ENCODE peak calls at places on chromosomes 11 and 22, in five cellular contexts. W, C, S, U and Q are unnamed samples.

GRCh38 chr11:31915867-31916266 is 104.7 kb upstream of the PAX6 start:
- DNase-seq in W (no peak), C (no peak), S (no peak), U (no peak), Q (no peak)

GRCh38 chr22:27372969-27373670 is 428.4 kb downstream of the MN1 start:
- DNase-seq in W (no peak), C (no peak), S (peak), U (no peak), Q (no peak)

GRCh38 chr22:27344546-27344945 is 457.0 kb downstream of the MN1 start:
- DNase-seq in W (no peak), C (no peak), S (no peak), U (no peak), Q (no peak)

GRCh38 chr11:12893787-12894672 is 115.1 kb upstream of the RASSF10 start:
- DNase-seq in W (no peak), C (peak), S (peak), U (peak), Q (peak)

GRCh38 chr11:73193251-73194033 is 24.6 kb upstream of the P2RY2 start:
- DNase-seq in W (no peak), C (no peak), S (no peak), U (no peak), Q (no peak)

GRCh38 chr22:49015993-49016908 is 811.4 kb downstream of the BRD1 start:
- DNase-seq in W (no peak), C (no peak), S (no peak), U (no peak), Q (no peak)

GRCh38 chr11:34050536-34050935 is 995 bp upstream of the CAPRIN1 start:
- DNase-seq in W (no peak), C (no peak), S (peak), U (peak), Q (no peak)

GRCh38 chr11:122108192-122108799 is 7.7 kb downstream of the BLID start:
- DNase-seq in W (no peak), C (peak), S (peak), U (peak), Q (no peak)

GRCh38 chr11:63277345-63277943 is 34.0 kb upstream of the SLC22A25 start:
- DNase-seq in W (no peak), C (no peak), S (no peak), U (no peak), Q (no peak)

GRCh38 chr11:96607890-96608558 is 218.2 kb downstream of the JRKL start:
- DNase-seq in W (no peak), C (no peak), S (no peak), U (no peak), Q (peak)

GRCh38 chr11:75561426-75562047 is 516 bp upstream of the SERPINH1 start:
- DNase-seq in W (no peak), C (no peak), S (no peak), U (no peak), Q (no peak)

GRCh38 chr11:129278586-129279319 is 86.6 kb upstream of the ARHGAP32 start:
- DNase-seq in W (no peak), C (no peak), S (no peak), U (no peak), Q (no peak)

GRCh38 chr11:94183886-94184264 is 55.2 kb downstream of the PANX1 start:
- DNase-seq in W (no peak), C (no peak), S (peak), U (peak), Q (peak)

GRCh38 chr11:75268626-75269366 is 28.2 kb downstream of the TPBGL start:
- DNase-seq in W (no peak), C (no peak), S (no peak), U (no peak), Q (no peak)

GRCh38 chr11:123573291-123573690 is 81.1 kb downstream of the SCN3B start:
- DNase-seq in W (no peak), C (no peak), S (no peak), U (no peak), Q (no peak)

GRCh38 chr11:103622296-103622695 is 414.1 kb upstream of the DDI1 start:
- DNase-seq in W (no peak), C (peak), S (no peak), U (no peak), Q (no peak)

GRCh38 chr22:28500005-28500404 is 179.6 kb downstream of the TTC28 start:
- DNase-seq in W (no peak), C (no peak), S (no peak), U (no peak), Q (no peak)

GRCh38 chr11:76236092-76237026 is 30.1 kb upstream of the WNT11 start:
- DNase-seq in W (no peak), C (no peak), S (peak), U (peak), Q (no peak)

GRCh38 chr11:92854952-92855351 is 114.5 kb upstream of the MTNR1B start:
- DNase-seq in W (no peak), C (no peak), S (no peak), U (peak), Q (peak)

GRCh38 chr11:100247701-100248100 is 439.4 kb upstream of the ARHGAP42 start:
- DNase-seq in W (no peak), C (no peak), S (no peak), U (no peak), Q (no peak)

GRCh38 chr22:35150163-35151107 is 84.5 kb downstream of the ISX start:
- DNase-seq in W (no peak), C (no peak), S (peak), U (peak), Q (no peak)

GRCh38 chr22:29475550-29475949 is 4.5 kb upstream of the NEFH start:
- DNase-seq in W (no peak), C (no peak), S (no peak), U (no peak), Q (no peak)

GRCh38 chr11:44015624-44016007 is 32.2 kb upstream of the ACCSL start:
- DNase-seq in W (no peak), C (no peak), S (no peak), U (no peak), Q (no peak)

GRCh38 chr11:65911682-65912568 is 6.9 kb downstream of the C11orf68 start:
- DNase-seq in W (no peak), C (no peak), S (no peak), U (peak), Q (no peak)

GRCh38 chr11:469684-470667 is 19.9 kb downstream of the PTDSS2 start:
- DNase-seq in W (peak), C (no peak), S (peak), U (peak), Q (peak)

GRCh38 chr11:8095831-8096522 is 15.0 kb downstream of the TUB start:
- DNase-seq in W (no peak), C (no peak), S (no peak), U (no peak), Q (no peak)

GRCh38 chr22:31344369-31345330 is 1.5 kb downstream of the PATZ1 start:
- DNase-seq in W (no peak), C (no peak), S (peak), U (peak), Q (no peak)

GRCh38 chr22:23704829-23705228 is 14.0 kb downstream of the RGL4 start:
- DNase-seq in W (no peak), C (no peak), S (no peak), U (no peak), Q (no peak)

GRCh38 chr22:35312198-35313059 is 12.7 kb downstream of the TOM1 start:
- DNase-seq in W (no peak), C (no peak), S (peak), U (peak), Q (peak)

GRCh38 chr11:1863352-1864215 is 10.7 kb downstream of the LSP1 start:
- DNase-seq in W (peak), C (no peak), S (peak), U (peak), Q (peak)
- H3K4me3 ChIP-seq in W (no peak), C (no peak), S (no peak), U (no peak), Q (no peak)

GRCh38 chr11:112785717-112786116 is 175.5 kb upstream of the NCAM1 start:
- DNase-seq in W (no peak), C (no peak), S (no peak), U (peak), Q (peak)
- H3K4me3 ChIP-seq in W (no peak), C (no peak), S (no peak), U (no peak), Q (no peak)

GRCh38 chr22:42855211-42855610 is 1.9 kb downstream of the ARFGAP3 start:
- DNase-seq in W (no peak), C (no peak), S (no peak), U (no peak), Q (no peak)
- H3K4me3 ChIP-seq in W (peak), C (no peak), S (no peak), U (no peak), Q (no peak)

GRCh38 chr11:61731956-61732675 is 20.3 kb upstream of the MYRF start:
- DNase-seq in W (no peak), C (no peak), S (no peak), U (no peak), Q (no peak)

GRCh38 chr11:61730222-61730994 is 22.0 kb upstream of the MYRF start:
- DNase-seq in W (no peak), C (no peak), S (no peak), U (no peak), Q (no peak)

GRCh38 chr11:61733120-61733978 is 19.1 kb upstream of the MYRF start:
- DNase-seq in W (peak), C (peak), S (peak), U (peak), Q (peak)

GRCh38 chr11:61732705-61733104 is 19.7 kb upstream of the MYRF start:
- DNase-seq in W (no peak), C (no peak), S (no peak), U (peak), Q (no peak)

DNA sequence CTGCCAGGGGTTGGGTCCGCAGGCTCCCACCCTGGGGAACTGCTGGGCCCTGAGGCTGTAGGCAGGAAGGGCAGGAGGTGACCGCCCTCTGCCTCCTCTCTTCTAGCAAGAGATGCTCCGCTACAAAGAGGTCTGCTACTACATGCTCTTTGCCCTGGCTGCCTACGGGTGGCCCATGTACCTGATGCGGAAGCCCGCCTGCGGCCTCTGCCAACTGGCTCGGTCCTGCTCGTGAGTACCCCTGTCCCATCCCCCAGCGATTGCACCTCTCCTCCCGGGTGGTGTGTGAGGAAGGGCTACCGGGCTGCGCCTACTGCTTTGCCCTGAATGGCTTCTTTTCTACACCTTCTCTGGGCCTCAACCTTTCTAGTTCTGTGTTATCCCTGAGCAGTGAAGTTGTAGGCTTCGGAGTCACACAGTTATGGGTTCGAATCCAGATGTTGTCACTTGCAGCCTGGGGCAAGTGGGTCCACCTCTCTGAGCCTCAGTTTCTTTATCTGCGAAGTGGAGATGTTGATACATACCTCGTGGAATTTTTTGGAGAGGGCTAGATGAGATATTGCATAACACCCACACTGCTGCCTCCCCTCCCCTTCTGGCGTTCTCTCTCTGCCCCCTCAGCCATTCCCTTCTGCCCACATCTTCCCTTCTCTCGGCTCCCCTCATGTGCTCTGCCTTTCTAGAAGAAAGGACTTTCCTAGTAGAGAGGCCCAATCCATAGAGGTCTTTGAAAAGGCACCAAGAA is 21.1 kb upstream of the MYRF start:
- DNase-seq in W (no peak), C (no peak), S (no peak), U (no peak), Q (no peak)
- H3K4me3 ChIP-seq in W (no peak), C (no peak), S (no peak), U (no peak), Q (no peak)

DNA sequence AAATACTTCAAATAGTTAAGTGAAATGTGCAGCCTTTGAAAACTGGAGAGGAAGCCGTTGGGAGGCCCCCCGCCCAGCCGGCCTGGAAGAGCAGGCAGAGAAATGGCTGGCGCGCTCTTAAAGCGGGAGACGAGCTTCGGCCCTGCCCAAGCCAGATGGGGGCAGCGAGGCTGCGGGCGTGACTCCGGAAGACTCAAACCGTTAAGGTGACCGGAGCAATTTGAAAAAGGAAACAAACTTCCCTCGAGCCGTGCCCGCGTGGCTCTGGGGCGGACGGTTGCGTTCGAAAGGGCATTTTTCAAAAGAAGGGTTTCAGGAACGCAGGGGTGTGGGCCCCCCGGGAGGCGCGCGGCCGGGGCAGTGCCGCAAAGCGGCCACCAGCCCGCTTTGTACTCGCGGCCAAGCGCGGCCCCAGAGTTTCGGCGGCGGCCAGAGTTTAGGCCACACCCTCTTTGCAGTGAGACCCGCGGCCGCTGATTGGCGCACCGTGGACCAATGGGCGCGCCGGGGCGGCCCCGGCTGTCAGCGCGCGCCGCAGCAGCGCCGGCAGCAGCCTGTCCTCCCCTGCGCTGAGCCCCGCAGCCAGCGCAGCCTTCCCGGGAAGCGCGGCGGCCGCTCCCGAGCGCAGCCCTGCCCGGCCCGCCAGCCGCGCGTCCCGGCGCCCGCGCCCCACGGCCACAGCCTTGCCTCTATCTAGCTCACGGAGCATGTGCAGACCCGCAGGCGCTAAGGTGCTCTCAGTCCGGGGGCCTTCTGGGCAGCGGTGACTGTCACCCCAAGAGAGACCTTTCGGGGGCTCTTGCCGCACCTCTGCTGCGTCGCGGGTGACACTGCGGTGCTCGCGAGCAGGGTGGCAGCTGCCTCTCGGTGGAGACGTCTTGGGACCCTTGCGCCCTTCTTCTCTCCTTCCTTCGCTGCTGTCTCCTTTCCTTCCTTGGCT is at the start of gene NAV2:
- DNase-seq in W (peak), C (no peak), S (peak), U (peak), Q (peak)
- H3K4me3 ChIP-seq in W (peak), C (peak), S (peak), U (peak), Q (peak)

GRCh38 chr11:127003260-127003981 is 2.9 kb upstream of the KIRREL3 start:
- DNase-seq in W (no peak), C (no peak), S (no peak), U (peak), Q (no peak)

GRCh38 chr11:127000991-127001390 is 421 bp upstream of the KIRREL3 start:
- DNase-seq in W (no peak), C (no peak), S (no peak), U (no peak), Q (no peak)

GRCh38 chr11:127000291-127000968 is at the start of gene KIRREL3:
- DNase-seq in W (no peak), C (no peak), S (no peak), U (peak), Q (no peak)

GRCh38 chr11:126999366-126999765 is 1.2 kb downstream of the KIRREL3 start:
- DNase-seq in W (no peak), C (no peak), S (no peak), U (no peak), Q (no peak)

DNA sequence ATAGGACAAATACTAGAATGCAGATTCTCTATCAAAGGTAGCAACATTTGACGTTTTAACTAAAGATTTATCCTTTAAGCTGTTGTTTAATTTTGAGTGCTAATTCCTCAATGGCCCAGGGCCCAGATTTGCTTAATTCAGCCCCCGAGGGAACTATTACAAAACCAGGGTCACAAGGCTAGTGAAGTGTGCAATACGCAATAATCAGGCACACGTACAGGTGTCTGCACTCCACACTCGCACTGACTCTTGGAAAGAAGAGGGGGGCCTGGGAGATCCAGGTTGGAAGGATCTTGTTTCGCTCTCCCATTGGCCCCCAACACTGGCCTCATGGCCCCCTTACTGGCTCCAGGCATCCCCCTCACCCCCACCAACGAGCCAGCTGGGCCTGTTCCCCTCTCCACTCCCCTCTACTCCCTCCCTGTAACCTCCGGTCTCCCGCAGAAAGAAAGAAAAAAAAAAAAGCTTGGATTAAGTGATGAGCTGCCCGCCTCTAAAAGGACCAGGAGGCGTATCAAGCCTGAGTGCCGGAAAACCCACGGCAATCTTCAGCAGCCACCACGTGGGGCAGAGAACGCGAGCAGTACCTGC is 2.2 kb upstream of the KIRREL3 start:
- DNase-seq in W (no peak), C (no peak), S (no peak), U (no peak), Q (no peak)
- H3K4me3 ChIP-seq in W (peak), C (peak), S (peak), U (peak), Q (peak)

GRCh38 chr11:70483940-70484339 is 85.6 kb downstream of the CTTN start:
- DNase-seq in W (no peak), C (no peak), S (no peak), U (no peak), Q (no peak)

GRCh38 chr11:70480711-70481110 is 82.4 kb downstream of the CTTN start:
- DNase-seq in W (no peak), C (no peak), S (no peak), U (no peak), Q (no peak)

GRCh38 chr11:70483077-70483861 is 84.9 kb downstream of the CTTN start:
- DNase-seq in W (peak), C (no peak), S (peak), U (peak), Q (peak)

GRCh38 chr11:70481625-70482528 is 83.5 kb downstream of the CTTN start:
- DNase-seq in W (no peak), C (no peak), S (peak), U (peak), Q (peak)

DNA sequence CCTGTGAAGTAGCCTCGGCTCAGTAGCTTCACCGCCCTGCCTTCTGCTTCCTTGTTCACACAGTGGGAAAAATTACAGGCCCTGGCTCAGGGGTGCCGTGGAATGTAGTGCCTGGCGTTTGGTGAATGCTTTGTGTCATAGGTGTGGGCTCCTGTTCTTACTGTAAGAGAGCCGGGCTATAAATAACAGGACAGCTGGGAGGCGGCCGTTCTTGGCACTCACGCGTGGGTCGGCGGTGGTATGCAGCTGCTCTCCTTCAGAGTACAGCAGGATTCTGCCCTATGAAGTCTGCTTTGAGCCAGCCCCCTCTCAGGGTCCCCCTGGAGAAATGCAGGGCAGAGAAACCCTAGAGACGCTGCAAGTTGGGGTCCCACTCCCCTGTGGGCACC is 84.2 kb downstream of the CTTN start:
- DNase-seq in W (no peak), C (no peak), S (peak), U (no peak), Q (peak)
- H3K4me3 ChIP-seq in W (no peak), C (no peak), S (no peak), U (no peak), Q (no peak)

GRCh38 chr22:50199251-50199721 is 1.5 kb upstream of the SELENOO start:
- DNase-seq in W (no peak), C (no peak), S (no peak), U (no peak), Q (no peak)
- H3K4me3 ChIP-seq in W (no peak), C (no peak), S (no peak), U (no peak), Q (no peak)

GRCh38 chr11:106786251-106786650 is 232.0 kb downstream of the GUCY1A2 start:
- DNase-seq in W (no peak), C (no peak), S (peak), U (peak), Q (no peak)

GRCh38 chr11:106789406-106789805 is 228.9 kb downstream of the GUCY1A2 start:
- DNase-seq in W (no peak), C (no peak), S (no peak), U (no peak), Q (no peak)

GRCh38 chr11:106787454-106787853 is 230.8 kb downstream of the GUCY1A2 start:
- DNase-seq in W (no peak), C (no peak), S (no peak), U (no peak), Q (no peak)
- H3K4me3 ChIP-seq in W (no peak), C (no peak), S (no peak), U (no peak), Q (no peak)